ENCODE peak calls at places on chromosomes 1 and 21, in ten cellular contexts. P is astrocyte, Y is fibroblast of lung, N is keratinocyte, K is neural progenitor cell, J is SK-N-MC, F is MM.1S, W is neuronal stem cell, G is DND-41, M is colonic mucosa. I is an unnamed sample. For H3K9me3, the result is how much of the 10 kb centered on the place peaks cover.

GRCh38 chr1:211547710-211548109 is 31.3 kb downstream of the SLC30A1 start:
- DNase-seq in F (no peak), W (no peak), J (no peak), K (no peak), N (no peak), Y (no peak), M (no peak), G (no peak), P (no peak), I (no peak)

GRCh38 chr1:166703141-166703540 is 136.1 kb upstream of the POGK start:
- DNase-seq in P (no peak), K (no peak), G (no peak), W (no peak), J (no peak), F (no peak), N (no peak), Y (no peak), M (no peak), I (no peak)

GRCh38 chr1:56920551-56920950 is 45.3 kb downstream of the C8B start:
- DNase-seq in G (no peak), K (no peak), J (no peak), M (no peak), W (no peak), F (no peak), N (no peak), P (no peak), Y (no peak), I (no peak)

GRCh38 chr1:221834698-221835538 is 93.0 kb upstream of the DUSP10 start:
- DNase-seq in N (no peak), K (no peak), M (no peak), G (no peak), W (no peak), P (no peak), Y (no peak), F (no peak), J (no peak), I (no peak)

GRCh38 chr1:203625623-203626189 is 926 bp upstream of the ATP2B4 start:
- DNase-seq in N (no peak), G (peak), J (no peak), K (no peak), Y (peak), W (no peak), F (peak), M (peak), P (no peak), I (peak)

GRCh38 chr1:68565923-68566322 is 69.0 kb upstream of the DEPDC1 start:
- DNase-seq in W (no peak), K (no peak), F (no peak), J (no peak), N (no peak), M (no peak), Y (no peak), P (no peak), G (no peak), I (no peak)

GRCh38 chr1:242629396-242629795 is 104.9 kb upstream of the PLD5 start:
- DNase-seq in M (no peak), W (no peak), K (no peak), P (no peak), F (no peak), Y (no peak), G (no peak), N (peak), J (no peak), I (no peak)

GRCh38 chr21:32256873-32257620 is 21.8 kb downstream of the MIS18A start:
- DNase-seq in M (peak), J (no peak), N (no peak), W (no peak), K (no peak), P (peak), Y (peak), G (no peak), F (no peak), I (peak)

GRCh38 chr1:238642231-238642630 is 744.1 kb upstream of the CHRM3 start:
- DNase-seq in P (peak), F (no peak), G (no peak), W (no peak), Y (peak), M (no peak), J (no peak), K (no peak), N (no peak), I (peak)

GRCh38 chr1:61207416-61207815 is 125.1 kb downstream of the NFIA start:
- DNase-seq in Y (no peak), F (no peak), M (no peak), W (no peak), P (no peak), N (no peak), G (no peak), J (no peak), K (no peak), I (no peak)

GRCh38 chr1:163174524-163175437 is 27.9 kb downstream of the RGS5 start:
- DNase-seq in G (peak), P (peak), K (peak), Y (peak), F (peak), M (peak), J (peak), N (no peak), W (peak), I (peak)

GRCh38 chr1:22503721-22504410 is 52.2 kb downstream of the ZBTB40 start:
- DNase-seq in Y (peak), N (no peak), M (no peak), W (no peak), F (peak), P (peak), J (no peak), K (no peak), G (no peak), I (peak)

GRCh38 chr1:70290248-70290647 is 64.3 kb downstream of the ANKRD13C start:
- DNase-seq in K (no peak), Y (peak), J (no peak), F (no peak), G (no peak), N (no peak), P (peak), M (no peak), W (no peak), I (peak)

GRCh38 chr1:109249654-109250401 is 489 bp downstream of the CELSR2 start:
- DNase-seq in G (no peak), Y (no peak), W (no peak), J (no peak), K (peak), F (no peak), N (no peak), P (no peak), M (no peak), I (peak)

GRCh38 chr1:245388687-245389086 is 233.9 kb downstream of the KIF26B start:
- DNase-seq in Y (no peak), G (no peak), N (no peak), M (no peak), F (no peak), J (no peak), K (no peak), W (no peak), P (no peak), I (no peak)

GRCh38 chr1:116988248-116988647 is 13.3 kb upstream of the CD101 start:
- DNase-seq in Y (peak), N (no peak), W (no peak), G (no peak), M (no peak), P (peak), F (no peak), J (no peak), K (no peak), I (no peak)

GRCh38 chr1:23343246-23344110 is 606 bp downstream of the HNRNPR start:
- DNase-seq in M (peak), N (no peak), J (no peak), K (peak), F (peak), Y (peak), G (peak), P (peak), W (no peak), I (peak)

GRCh38 chr1:147822292-147822691 is 61.9 kb upstream of the GJA5 start:
- DNase-seq in K (no peak), M (no peak), Y (no peak), P (no peak), W (no peak), G (no peak), F (no peak), J (no peak), N (no peak), I (no peak)

GRCh38 chr21:20334585-20334984 is 663.6 kb upstream of the NCAM2 start:
- DNase-seq in J (no peak), W (no peak), Y (no peak), G (no peak), K (no peak), F (no peak), P (no peak), N (no peak), M (no peak), I (no peak)

GRCh38 chr1:209534496-209535250 is 48.8 kb upstream of the CAMK1G start:
- DNase-seq in K (no peak), F (no peak), M (no peak), J (no peak), Y (no peak), G (no peak), P (no peak), N (no peak), W (no peak), I (no peak)

GRCh38 chr21:34836103-34836932 is 167.5 kb downstream of the CLIC6 start:
- DNase-seq in P (peak), J (no peak), M (no peak), F (no peak), N (no peak), W (no peak), K (no peak), G (no peak), Y (peak), I (peak)

GRCh38 chr1:205661429-205662134 is 18.7 kb downstream of the SLC45A3 start:
- DNase-seq in M (no peak), K (no peak), J (no peak), P (no peak), G (no peak), Y (no peak), N (no peak), F (no peak), W (no peak), I (no peak)

GRCh38 chr21:16851054-16851453 is 661.8 kb upstream of the CXADR start:
- DNase-seq in N (no peak), P (no peak), F (no peak), Y (no peak), J (no peak), G (no peak), W (no peak), M (no peak), K (no peak), I (no peak)

GRCh38 chr21:39730418-39731107 is 14.4 kb upstream of the IGSF5 start:
- DNase-seq in M (no peak), W (no peak), J (no peak), Y (peak), N (no peak), K (no peak), G (no peak), P (peak), F (no peak), I (peak)

GRCh38 chr21:46128983-46129571 is 26.3 kb downstream of the FTCD start:
- DNase-seq in W (no peak), P (no peak), F (no peak), G (no peak), M (no peak), K (no peak), J (no peak), N (no peak), Y (no peak), I (no peak)
- H3K9me3 ChIP-seq in W (under half), P (under half), F (under half), G (under half), M (under half), K (under half), J (under half), N (under half), Y (under half), I (under half)

DNA sequence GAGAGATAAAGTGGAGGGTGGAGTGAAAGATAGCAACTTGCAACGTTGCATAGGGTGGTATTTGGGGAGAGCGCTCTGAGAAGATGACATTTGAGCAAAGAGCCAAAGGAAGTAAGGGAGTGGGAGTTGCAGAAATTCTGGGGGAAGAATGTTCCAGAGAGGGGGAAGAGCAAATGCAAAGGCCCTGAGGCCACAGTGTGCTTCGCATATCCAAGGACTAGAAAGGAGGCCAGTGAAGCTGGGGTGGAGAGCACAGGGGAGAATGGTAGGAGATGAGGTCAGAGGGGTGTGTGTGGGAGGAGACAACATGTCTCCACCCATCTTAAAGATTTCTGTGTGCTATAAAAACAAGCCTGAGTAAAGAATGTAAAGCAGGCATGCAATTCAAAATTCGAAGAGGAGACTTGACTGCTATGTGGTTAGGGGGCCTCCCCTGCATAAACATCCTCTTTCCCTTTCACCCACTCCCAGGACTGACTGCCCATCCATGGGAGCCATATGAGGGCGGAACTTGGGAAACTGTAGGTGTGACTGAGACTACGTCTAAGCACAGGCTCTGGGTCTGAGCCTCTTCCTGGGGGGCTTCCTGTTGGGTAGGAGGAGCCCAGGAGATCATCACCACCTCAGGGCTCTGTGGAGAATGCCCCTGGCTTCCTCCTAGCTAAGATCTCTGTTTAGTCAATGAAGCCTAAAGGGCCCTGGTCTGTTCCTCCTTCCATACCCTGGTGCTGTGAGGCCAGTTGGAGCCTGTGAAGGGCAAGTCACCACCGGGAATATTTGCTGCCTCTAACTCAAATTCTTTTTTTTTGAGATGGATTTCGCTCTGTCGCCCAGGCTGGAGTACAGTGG is 2.9 kb upstream of the CLIC4 start:
- DNase-seq in W (no peak), M (peak), J (no peak), N (no peak), P (peak), F (no peak), K (no peak), G (no peak), Y (peak), I (peak)
- H3K9ac ChIP-seq in W (no peak), M (peak), J (peak), N (no peak), P (peak), F (no peak), K (no peak), G (no peak), Y (no peak), I (no peak)

GRCh38 chr1:7755448-7755847 is 15.6 kb upstream of the VAMP3 start:
- DNase-seq in G (no peak), K (peak), J (no peak), Y (peak), F (no peak), P (no peak), W (no peak), M (no peak), N (no peak), I (peak)

GRCh38 chr1:7754234-7754633 is 16.9 kb upstream of the VAMP3 start:
- DNase-seq in K (no peak), F (no peak), G (no peak), M (no peak), W (no peak), N (no peak), P (no peak), J (no peak), Y (no peak), I (no peak)

GRCh38 chr1:7751174-7751573 is 19.9 kb upstream of the VAMP3 start:
- DNase-seq in N (no peak), F (no peak), Y (no peak), G (no peak), K (no peak), M (no peak), W (no peak), P (no peak), J (no peak), I (no peak)

GRCh38 chr1:7749126-7749525 is 22.0 kb upstream of the VAMP3 start:
- DNase-seq in F (no peak), N (no peak), M (no peak), P (no peak), Y (no peak), W (no peak), G (no peak), J (no peak), K (no peak), I (no peak)

GRCh38 chr1:7752512-7753417 is 18.3 kb upstream of the VAMP3 start:
- DNase-seq in M (peak), Y (peak), N (no peak), G (peak), J (peak), W (peak), F (peak), K (peak), P (peak), I (peak)
- H3K4me3 ChIP-seq in M (no peak), Y (peak), N (peak), G (no peak), J (peak), W (no peak), F (peak), K (peak), P (peak), I (peak)

DNA sequence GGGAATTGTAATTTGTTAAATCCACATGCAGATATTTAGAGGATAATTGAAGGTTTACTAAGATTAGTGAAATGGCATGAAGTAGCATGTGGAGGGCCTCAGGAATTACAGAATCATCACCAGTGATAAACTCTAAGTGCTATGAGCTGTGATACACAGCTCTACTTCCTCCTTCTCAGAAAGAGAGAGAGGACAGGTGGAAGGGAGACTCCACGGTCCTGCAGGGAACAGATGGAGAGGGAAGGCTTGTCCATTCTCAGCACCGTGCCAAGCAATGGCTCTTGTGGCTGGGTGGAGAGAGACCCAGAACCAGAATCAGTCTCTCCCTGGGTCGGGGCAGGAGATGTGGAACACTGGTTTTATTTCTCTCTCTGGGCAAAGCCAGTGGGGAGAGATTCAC is 27.8 kb upstream of the LYPD8 start:
- DNase-seq in J (no peak), N (no peak), F (no peak), W (no peak), M (no peak), P (no peak), G (no peak), K (no peak), Y (no peak), I (no peak)
- H3K9me3 ChIP-seq in J (under half), N (under half), F (under half), W (under half), M (under half), P (under half), G (under half), K (under half), Y (under half), I (under half)

GRCh38 chr1:65421341-65422174 is 1.1 kb downstream of the LEPR start:
- DNase-seq in F (no peak), J (no peak), M (no peak), G (no peak), N (no peak), W (no peak), P (no peak), Y (peak), K (no peak), I (peak)
- H3K9ac ChIP-seq in F (peak), J (peak), M (peak), G (peak), N (peak), W (no peak), P (peak), Y (peak), K (peak), I (peak)

I was measured in adipocyte.